ENCODE peak calls at places on chromosomes 7 and 10, in nine cellular contexts. C is endodermal cell; J is stimulated activated CD4-positive, alpha-beta T cell treated with anti-CD3 and anti-CD28 coated beads, Interleukin-1b, Interleukin-23, amount 100 ng/mL, for 24 hours; N is LNCaP clone FGC; T is NCI-H526; G is GM06990; L is NCI-H2081; E is BJ; A is stromal cell of bone marrow. S is an unnamed sample.
A peak's percentile ranks its signal among the peaks of the same experiment; 100 is the strongest.

GRCh38 chr10:130039141-130039540 is 71.5 kb downstream of the C10orf143 start:
- DNase-seq in L (no peak), N (no peak), A (no peak), J (no peak), T (no peak), C (peak; percentile 21), E (no peak), G (no peak), S (no peak)

GRCh38 chr7:94040254-94040653 is 36.1 kb upstream of the BET1 start:
- DNase-seq in A (no peak), L (no peak), T (no peak), G (no peak), J (no peak), E (no peak), C (no peak), N (no peak), S (no peak)

GRCh38 chr10:33240931-33241330 is 93.5 kb downstream of the NRP1 start:
- DNase-seq in G (no peak), L (no peak), E (peak; percentile 81), A (peak; percentile 37), J (no peak), C (no peak), N (no peak), T (no peak), S (no peak)

GRCh38 chr7:108452707-108453106 is 3.5 kb downstream of the NRCAM start:
- DNase-seq in N (no peak), J (no peak), A (no peak), T (peak; percentile 76), C (no peak), E (no peak), L (peak; percentile 15), G (no peak), S (no peak)

GRCh38 chr10:71266147-71266917 is 52.7 kb upstream of the SLC29A3 start:
- DNase-seq in G (no peak), A (peak; percentile 67), C (no peak), T (peak; percentile 60), N (no peak), J (no peak), E (no peak), L (peak; percentile 53), S (no peak)

GRCh38 chr10:103759100-103759781 is 96.1 kb downstream of the SH3PXD2A start:
- DNase-seq in T (no peak), N (no peak), G (no peak), J (no peak), L (no peak), E (peak; percentile 25), C (no peak), A (no peak), S (peak; percentile 57)

GRCh38 chr7:52540041-52540440 is 495.4 kb upstream of the POM121L12 start:
- DNase-seq in N (no peak), E (no peak), G (no peak), J (no peak), A (no peak), C (no peak), L (no peak), T (no peak), S (no peak)

GRCh38 chr7:13181221-13181620 is 493.8 kb downstream of the ARL4A start:
- DNase-seq in N (no peak), G (no peak), J (no peak), C (no peak), L (no peak), E (no peak), T (no peak), A (no peak), S (no peak)

GRCh38 chr10:36489928-36490279 is 635.5 kb upstream of the ANKRD30A start:
- DNase-seq in N (no peak), J (no peak), G (no peak), C (no peak), L (no peak), T (no peak), E (peak; percentile 31), A (peak; percentile 93), S (no peak)

GRCh38 chr7:128902761-128903585 is 7.5 kb downstream of the KCP start:
- DNase-seq in J (no peak), C (no peak), G (no peak), E (no peak), N (no peak), A (peak; percentile 34), L (no peak), T (no peak), S (peak; percentile 67)

GRCh38 chr7:31004393-31004792 is 40.6 kb downstream of the GHRHR start:
- DNase-seq in G (no peak), T (no peak), E (no peak), A (no peak), N (no peak), J (no peak), L (no peak), C (no peak), S (no peak)

GRCh38 chr7:32533313-32534024 is 38.2 kb downstream of the AVL9 start:
- DNase-seq in N (no peak), E (no peak), G (no peak), T (no peak), L (no peak), A (no peak), C (no peak), J (no peak), S (no peak)

GRCh38 chr10:6396652-6397051 is 183.4 kb downstream of the PRKCQ start:
- DNase-seq in C (no peak), G (no peak), E (peak; percentile 94), L (no peak), N (no peak), A (no peak), J (no peak), T (peak; percentile 61), S (no peak)

GRCh38 chr7:128110641-128111365 is 79.6 kb upstream of the LRRC4 start:
- DNase-seq in N (no peak), T (no peak), E (no peak), J (no peak), C (no peak), A (no peak), L (no peak), G (no peak), S (no peak)

GRCh38 chr7:26499316-26499897 is 207.7 kb downstream of the SNX10 start:
- DNase-seq in L (no peak), C (no peak), E (no peak), T (no peak), G (no peak), A (no peak), J (no peak), N (no peak), S (no peak)

GRCh38 chr10:114489521-114490310 is 85.4 kb upstream of the AFAP1L2 start:
- DNase-seq in J (no peak), G (no peak), A (no peak), C (peak; percentile 63), N (no peak), E (no peak), L (no peak), T (peak; percentile 36), S (no peak)

GRCh38 chr7:131501422-131501821 is 55.0 kb downstream of the PODXL start:
- DNase-seq in T (no peak), N (no peak), J (peak; percentile 11), A (no peak), L (no peak), G (no peak), E (no peak), C (no peak), S (no peak)

GRCh38 chr10:63129888-63130287 is 3.2 kb upstream of the NRBF2 start:
- DNase-seq in L (no peak), C (peak; percentile 57), E (no peak), G (no peak), J (no peak), N (no peak), A (no peak), T (no peak), S (no peak)

GRCh38 chr10:124036746-124037145 is 56.7 kb downstream of the CHST15 start:
- DNase-seq in E (no peak), J (no peak), N (no peak), L (no peak), T (no peak), A (no peak), G (no peak), C (no peak), S (peak; percentile 61)

GRCh38 chr10:61923210-61924024 is 21.9 kb downstream of the ARID5B start:
- DNase-seq in C (no peak), E (no peak), A (no peak), J (no peak), L (no peak), G (no peak), N (peak; percentile 94), T (no peak), S (peak; percentile 18)

GRCh38 chr7:17963281-17963680 is 23.0 kb upstream of the SNX13 start:
- DNase-seq in J (no peak), E (no peak), G (no peak), N (no peak), L (no peak), T (no peak), A (peak; percentile 72), C (no peak), S (no peak)

GRCh38 chr7:6092953-6093354 is 61.8 kb downstream of the ANKRD61 start:
- DNase-seq in T (no peak), G (no peak), N (no peak), E (no peak), J (no peak), L (no peak), C (no peak), A (no peak), S (no peak)

GRCh38 chr10:46319383-46319782 is 32.6 kb downstream of the ANTXRL start:
- DNase-seq in C (no peak), E (no peak), N (no peak), G (no peak), A (no peak), J (no peak), L (no peak), T (no peak), S (no peak)

GRCh38 chr7:139224219-139224618 is 6.8 kb upstream of the UBN2 start:
- DNase-seq in C (no peak), J (no peak), L (no peak), E (no peak), N (no peak), G (no peak), T (no peak), A (no peak), S (no peak)

GRCh38 chr7:123594813-123595241 is 6.8 kb upstream of the ASB15 start:
- DNase-seq in N (no peak), E (no peak), C (peak; percentile 89), G (no peak), J (no peak), L (no peak), A (no peak), T (peak; percentile 66), S (no peak)

GRCh38 chr7:143518521-143518920 is 40.8 kb downstream of the TAS2R41 start:
- DNase-seq in J (no peak), G (no peak), C (peak; percentile 51), T (no peak), L (no peak), N (no peak), A (no peak), E (no peak), S (no peak)

GRCh38 chr7:140217750-140218501 is 41.1 kb upstream of the KDM7A start:
- DNase-seq in E (no peak), G (no peak), A (no peak), C (no peak), N (no peak), T (no peak), J (no peak), L (no peak), S (no peak)

GRCh38 chr10:109861051-109861450 is 62.3 kb downstream of the XPNPEP1 start:
- DNase-seq in E (no peak), A (no peak), C (peak; percentile 36), J (no peak), T (peak; percentile 9), L (no peak), G (no peak), N (peak; percentile 87), S (no peak)

GRCh38 chr10:124708922-124709520 is 35.2 kb downstream of the FAM53B start:
- DNase-seq in T (no peak), C (peak; percentile 63), G (no peak), N (no peak), A (no peak), L (peak; percentile 24), J (no peak), E (no peak), S (no peak)

GRCh38 chr10:13712799-13713581 is 126.2 kb downstream of the PRPF18 start:
- DNase-seq in J (no peak), T (no peak), L (no peak), C (peak; percentile 66), N (no peak), G (peak; percentile 83), E (peak; percentile 90), A (peak; percentile 90), S (peak; percentile 31)

GRCh38 chr7:47887016-47887640 is 61.1 kb downstream of the PKD1L1 start:
- DNase-seq in G (no peak), J (no peak), E (no peak), N (no peak), A (no peak), T (no peak), L (no peak), C (no peak), S (no peak)